ENCODE peak calls at places on chromosomes 16 and 17, in six cellular contexts. One of them, this sample, is unnamed.

GRCh38 chr17:35705705-35706104 is 25.7 kb upstream of the RASL10B start:
- ATAC-seq in activated naive CD4-positive, alpha-beta T cell treated with anti-CD3 and anti-CD28 coated beads, Interleukin-2, amount 50 U/mL, for 72 hours: no peak
- ATAC-seq in sciatic nerve: no peak
- ATAC-seq in activated naive CD8-positive, alpha-beta T cell treated with anti-CD3 and anti-CD28 coated beads, Interleukin-2, amount 10 ng/mL, durations not matched to agents 7 days and 5 days: no peak
- ATAC-seq in Right ventricle myocardium inferior: no peak
- ATAC-seq in foreskin keratinocyte: no peak
- ATAC-seq in this sample: no peak

GRCh38 chr16:3207086-3207953 is 19.3 kb downstream of the OR1F1 start:
- ATAC-seq in foreskin keratinocyte: no peak
- ATAC-seq in activated naive CD4-positive, alpha-beta T cell treated with anti-CD3 and anti-CD28 coated beads, Interleukin-2, amount 50 U/mL, for 72 hours: no peak
- ATAC-seq in activated naive CD8-positive, alpha-beta T cell treated with anti-CD3 and anti-CD28 coated beads, Interleukin-2, amount 10 ng/mL, durations not matched to agents 7 days and 5 days: no peak
- ATAC-seq in Right ventricle myocardium inferior: no peak
- ATAC-seq in sciatic nerve: no peak
- ATAC-seq in this sample: no peak

GRCh38 chr17:81417049-81417878 is 22.0 kb downstream of the BAHCC1 start:
- ATAC-seq in activated naive CD4-positive, alpha-beta T cell treated with anti-CD3 and anti-CD28 coated beads, Interleukin-2, amount 50 U/mL, for 72 hours: no peak
- ATAC-seq in sciatic nerve: peak
- ATAC-seq in foreskin keratinocyte: no peak
- ATAC-seq in activated naive CD8-positive, alpha-beta T cell treated with anti-CD3 and anti-CD28 coated beads, Interleukin-2, amount 10 ng/mL, durations not matched to agents 7 days and 5 days: no peak
- ATAC-seq in Right ventricle myocardium inferior: no peak
- ATAC-seq in this sample: peak

GRCh38 chr17:72684405-72685020 is 408.0 kb downstream of the SLC39A11 start:
- ATAC-seq in Right ventricle myocardium inferior: no peak
- ATAC-seq in foreskin keratinocyte: no peak
- ATAC-seq in sciatic nerve: peak
- ATAC-seq in activated naive CD4-positive, alpha-beta T cell treated with anti-CD3 and anti-CD28 coated beads, Interleukin-2, amount 50 U/mL, for 72 hours: no peak
- ATAC-seq in activated naive CD8-positive, alpha-beta T cell treated with anti-CD3 and anti-CD28 coated beads, Interleukin-2, amount 10 ng/mL, durations not matched to agents 7 days and 5 days: no peak
- ATAC-seq in this sample: no peak

GRCh38 chr16:65098916-65099315 is 22.9 kb downstream of the CDH11 start:
- ATAC-seq in sciatic nerve: no peak
- ATAC-seq in foreskin keratinocyte: no peak
- ATAC-seq in activated naive CD8-positive, alpha-beta T cell treated with anti-CD3 and anti-CD28 coated beads, Interleukin-2, amount 10 ng/mL, durations not matched to agents 7 days and 5 days: no peak
- ATAC-seq in activated naive CD4-positive, alpha-beta T cell treated with anti-CD3 and anti-CD28 coated beads, Interleukin-2, amount 50 U/mL, for 72 hours: no peak
- ATAC-seq in Right ventricle myocardium inferior: no peak
- ATAC-seq in this sample: no peak

GRCh38 chr17:74380086-74380958 is 13.0 kb downstream of the GPR142 start:
- ATAC-seq in foreskin keratinocyte: peak
- ATAC-seq in activated naive CD4-positive, alpha-beta T cell treated with anti-CD3 and anti-CD28 coated beads, Interleukin-2, amount 50 U/mL, for 72 hours: no peak
- ATAC-seq in sciatic nerve: peak
- ATAC-seq in Right ventricle myocardium inferior: peak
- ATAC-seq in activated naive CD8-positive, alpha-beta T cell treated with anti-CD3 and anti-CD28 coated beads, Interleukin-2, amount 10 ng/mL, durations not matched to agents 7 days and 5 days: no peak
- ATAC-seq in this sample: peak

GRCh38 chr17:59346341-59346740 is 14.9 kb downstream of the YPEL2 start:
- ATAC-seq in activated naive CD4-positive, alpha-beta T cell treated with anti-CD3 and anti-CD28 coated beads, Interleukin-2, amount 50 U/mL, for 72 hours: no peak
- ATAC-seq in activated naive CD8-positive, alpha-beta T cell treated with anti-CD3 and anti-CD28 coated beads, Interleukin-2, amount 10 ng/mL, durations not matched to agents 7 days and 5 days: no peak
- ATAC-seq in sciatic nerve: no peak
- ATAC-seq in Right ventricle myocardium inferior: no peak
- ATAC-seq in foreskin keratinocyte: no peak
- ATAC-seq in this sample: no peak

GRCh38 chr17:15882777-15883176 is 62.2 kb upstream of the ADORA2B start:
- ATAC-seq in sciatic nerve: no peak
- ATAC-seq in activated naive CD4-positive, alpha-beta T cell treated with anti-CD3 and anti-CD28 coated beads, Interleukin-2, amount 50 U/mL, for 72 hours: no peak
- ATAC-seq in activated naive CD8-positive, alpha-beta T cell treated with anti-CD3 and anti-CD28 coated beads, Interleukin-2, amount 10 ng/mL, durations not matched to agents 7 days and 5 days: no peak
- ATAC-seq in Right ventricle myocardium inferior: no peak
- ATAC-seq in foreskin keratinocyte: no peak
- ATAC-seq in this sample: no peak

GRCh38 chr17:37744633-37744927 is 279 bp downstream of the HNF1B start:
- ATAC-seq in activated naive CD4-positive, alpha-beta T cell treated with anti-CD3 and anti-CD28 coated beads, Interleukin-2, amount 50 U/mL, for 72 hours: peak
- ATAC-seq in activated naive CD8-positive, alpha-beta T cell treated with anti-CD3 and anti-CD28 coated beads, Interleukin-2, amount 10 ng/mL, durations not matched to agents 7 days and 5 days: no peak
- ATAC-seq in Right ventricle myocardium inferior: no peak
- ATAC-seq in sciatic nerve: no peak
- ATAC-seq in foreskin keratinocyte: no peak
- ATAC-seq in this sample: no peak

GRCh38 chr16:71339481-71340171 is 18.9 kb upstream of the CALB2 start:
- ATAC-seq in sciatic nerve: no peak
- ATAC-seq in foreskin keratinocyte: peak
- ATAC-seq in activated naive CD4-positive, alpha-beta T cell treated with anti-CD3 and anti-CD28 coated beads, Interleukin-2, amount 50 U/mL, for 72 hours: no peak
- ATAC-seq in Right ventricle myocardium inferior: no peak
- ATAC-seq in activated naive CD8-positive, alpha-beta T cell treated with anti-CD3 and anti-CD28 coated beads, Interleukin-2, amount 10 ng/mL, durations not matched to agents 7 days and 5 days: no peak
- ATAC-seq in this sample: no peak

GRCh38 chr16:5466551-5466950 is 369.0 kb upstream of the EEF2KMT start:
- ATAC-seq in activated naive CD4-positive, alpha-beta T cell treated with anti-CD3 and anti-CD28 coated beads, Interleukin-2, amount 50 U/mL, for 72 hours: no peak
- ATAC-seq in sciatic nerve: no peak
- ATAC-seq in activated naive CD8-positive, alpha-beta T cell treated with anti-CD3 and anti-CD28 coated beads, Interleukin-2, amount 10 ng/mL, durations not matched to agents 7 days and 5 days: no peak
- ATAC-seq in foreskin keratinocyte: no peak
- ATAC-seq in Right ventricle myocardium inferior: no peak
- ATAC-seq in this sample: no peak

GRCh38 chr16:47970291-47970931 is 185.4 kb downstream of the ABCC12 start:
- ATAC-seq in sciatic nerve: no peak
- ATAC-seq in foreskin keratinocyte: peak
- ATAC-seq in Right ventricle myocardium inferior: no peak
- ATAC-seq in activated naive CD4-positive, alpha-beta T cell treated with anti-CD3 and anti-CD28 coated beads, Interleukin-2, amount 50 U/mL, for 72 hours: no peak
- ATAC-seq in activated naive CD8-positive, alpha-beta T cell treated with anti-CD3 and anti-CD28 coated beads, Interleukin-2, amount 10 ng/mL, durations not matched to agents 7 days and 5 days: no peak
- ATAC-seq in this sample: no peak

GRCh38 chr17:42315402-42316156 is 27.3 kb downstream of the STAT5A start:
- ATAC-seq in sciatic nerve: no peak
- ATAC-seq in foreskin keratinocyte: no peak
- ATAC-seq in activated naive CD4-positive, alpha-beta T cell treated with anti-CD3 and anti-CD28 coated beads, Interleukin-2, amount 50 U/mL, for 72 hours: peak
- ATAC-seq in Right ventricle myocardium inferior: no peak
- ATAC-seq in activated naive CD8-positive, alpha-beta T cell treated with anti-CD3 and anti-CD28 coated beads, Interleukin-2, amount 10 ng/mL, durations not matched to agents 7 days and 5 days: no peak
- ATAC-seq in this sample: no peak

GRCh38 chr17:3030096-3030495 is 33.3 kb downstream of the OR1D5 start:
- ATAC-seq in foreskin keratinocyte: peak
- ATAC-seq in activated naive CD8-positive, alpha-beta T cell treated with anti-CD3 and anti-CD28 coated beads, Interleukin-2, amount 10 ng/mL, durations not matched to agents 7 days and 5 days: no peak
- ATAC-seq in sciatic nerve: no peak
- ATAC-seq in activated naive CD4-positive, alpha-beta T cell treated with anti-CD3 and anti-CD28 coated beads, Interleukin-2, amount 50 U/mL, for 72 hours: no peak
- ATAC-seq in Right ventricle myocardium inferior: no peak
- ATAC-seq in this sample: no peak

GRCh38 chr16:4208529-4208835 is 33.4 kb downstream of the SRL start:
- ATAC-seq in Right ventricle myocardium inferior: no peak
- ATAC-seq in foreskin keratinocyte: no peak
- ATAC-seq in activated naive CD4-positive, alpha-beta T cell treated with anti-CD3 and anti-CD28 coated beads, Interleukin-2, amount 50 U/mL, for 72 hours: no peak
- ATAC-seq in activated naive CD8-positive, alpha-beta T cell treated with anti-CD3 and anti-CD28 coated beads, Interleukin-2, amount 10 ng/mL, durations not matched to agents 7 days and 5 days: no peak
- ATAC-seq in sciatic nerve: no peak
- ATAC-seq in this sample: no peak

GRCh38 chr16:82024883-82025282 is 10.2 kb upstream of the HSD17B2 start:
- ATAC-seq in Right ventricle myocardium inferior: no peak
- ATAC-seq in foreskin keratinocyte: no peak
- ATAC-seq in activated naive CD8-positive, alpha-beta T cell treated with anti-CD3 and anti-CD28 coated beads, Interleukin-2, amount 10 ng/mL, durations not matched to agents 7 days and 5 days: no peak
- ATAC-seq in sciatic nerve: no peak
- ATAC-seq in activated naive CD4-positive, alpha-beta T cell treated with anti-CD3 and anti-CD28 coated beads, Interleukin-2, amount 50 U/mL, for 72 hours: no peak
- ATAC-seq in this sample: no peak

GRCh38 chr16:88456356-88457292 is 3.5 kb downstream of the ZFPM1 start:
- ATAC-seq in Right ventricle myocardium inferior: no peak
- ATAC-seq in activated naive CD4-positive, alpha-beta T cell treated with anti-CD3 and anti-CD28 coated beads, Interleukin-2, amount 50 U/mL, for 72 hours: peak
- ATAC-seq in foreskin keratinocyte: no peak
- ATAC-seq in sciatic nerve: no peak
- ATAC-seq in activated naive CD8-positive, alpha-beta T cell treated with anti-CD3 and anti-CD28 coated beads, Interleukin-2, amount 10 ng/mL, durations not matched to agents 7 days and 5 days: no peak
- ATAC-seq in this sample: no peak

GRCh38 chr17:64146418-64147109 is 16.6 kb upstream of the ERN1 start:
- ATAC-seq in sciatic nerve: peak
- ATAC-seq in activated naive CD8-positive, alpha-beta T cell treated with anti-CD3 and anti-CD28 coated beads, Interleukin-2, amount 10 ng/mL, durations not matched to agents 7 days and 5 days: peak
- ATAC-seq in foreskin keratinocyte: peak
- ATAC-seq in Right ventricle myocardium inferior: peak
- ATAC-seq in activated naive CD4-positive, alpha-beta T cell treated with anti-CD3 and anti-CD28 coated beads, Interleukin-2, amount 50 U/mL, for 72 hours: peak
- ATAC-seq in this sample: peak